ENCODE peak calls at places on chromosomes 16 and 17, in ten cellular contexts. R, O, L, M, P, T, H, G, I and Q are unnamed samples.

GRCh38 chr17:81419333-81419885 is 24.2 kb downstream of the BAHCC1 start:
- DNase-seq in L (peak), H (peak), P (peak), G (no peak), M (peak), R (no peak), O (no peak), I (peak), T (no peak), Q (peak)

GRCh38 chr17:62725791-62726249 is 82.3 kb downstream of the MARCHF10 start:
- DNase-seq in L (no peak), T (no peak), H (no peak), I (peak), G (no peak), P (no peak), O (no peak), R (no peak), M (peak), Q (no peak)

GRCh38 chr17:59427425-59427921 is 96.0 kb downstream of the YPEL2 start:
- DNase-seq in G (no peak), T (no peak), P (no peak), R (peak), H (no peak), I (peak), O (no peak), M (peak), L (peak), Q (peak)

GRCh38 chr17:45270828-45271418 is 9.0 kb upstream of the SPATA32 start:
- DNase-seq in L (no peak), T (no peak), H (no peak), M (peak), I (no peak), R (peak), O (peak), G (peak), P (peak), Q (no peak)

GRCh38 chr17:50470451-50470850 is 1.8 kb upstream of the CHAD start:
- DNase-seq in O (no peak), M (no peak), I (no peak), L (no peak), T (no peak), P (no peak), H (no peak), R (no peak), G (no peak), Q (no peak)

GRCh38 chr17:59154335-59154720 is 658 bp downstream of the SKA2 start:
- DNase-seq in T (no peak), R (peak), P (peak), I (peak), O (no peak), G (no peak), M (peak), L (peak), H (peak), Q (no peak)

GRCh38 chr17:35932576-35932975 is 2.0 kb upstream of the RDM1 start:
- DNase-seq in O (no peak), T (no peak), M (peak), L (no peak), R (no peak), P (no peak), G (no peak), H (no peak), I (no peak), Q (no peak)

GRCh38 chr16:22813946-22814325 is at the start of gene HS3ST2:
- DNase-seq in L (no peak), O (no peak), T (no peak), P (peak), I (peak), G (no peak), M (peak), H (no peak), R (no peak), Q (no peak)

GRCh38 chr17:48052956-48053757 is 5.0 kb downstream of the NFE2L1 start:
- DNase-seq in L (no peak), M (peak), I (no peak), T (no peak), G (no peak), R (no peak), H (no peak), O (no peak), P (peak), Q (no peak)

GRCh38 chr16:30354423-30355143 is 525 bp downstream of the CD2BP2 start:
- DNase-seq in P (peak), R (no peak), T (no peak), O (no peak), M (no peak), G (no peak), I (no peak), L (no peak), H (no peak), Q (no peak)

GRCh38 chr17:77475012-77475976 is 334.5 kb downstream of the SEC14L1 start:
- DNase-seq in P (no peak), I (peak), R (peak), T (no peak), O (peak), G (no peak), H (no peak), L (peak), M (peak), Q (no peak)

GRCh38 chr16:30894540-30895368 is 877 bp upstream of the BCL7C start:
- DNase-seq in O (no peak), I (peak), M (no peak), L (no peak), T (no peak), H (no peak), G (no peak), P (no peak), R (no peak), Q (no peak)

GRCh38 chr17:48107137-48108055 is at the start of gene SNX11:
- DNase-seq in R (peak), P (peak), H (peak), L (peak), I (peak), M (peak), O (peak), G (peak), T (peak), Q (peak)

GRCh38 chr17:75814900-75815373 is 29.3 kb downstream of the UNC13D start:
- DNase-seq in G (no peak), T (peak), I (peak), L (peak), H (no peak), M (peak), P (peak), O (no peak), R (no peak), Q (no peak)

GRCh38 chr16:54353097-54353496 is 66.5 kb upstream of the IRX3 start:
- DNase-seq in R (no peak), T (no peak), L (no peak), O (no peak), I (no peak), G (no peak), M (no peak), P (no peak), H (no peak), Q (no peak)

GRCh38 chr16:87431926-87432325 is 39.8 kb downstream of the MAP1LC3B start:
- DNase-seq in M (peak), L (peak), O (no peak), G (no peak), I (peak), R (no peak), T (peak), H (no peak), P (peak), Q (no peak)

GRCh38 chr17:63154586-63155244 is 188.7 kb downstream of the TANC2 start:
- DNase-seq in G (no peak), M (no peak), I (no peak), H (no peak), P (no peak), R (no peak), T (no peak), L (no peak), O (no peak), Q (no peak)

GRCh38 chr17:21034350-21035235 is 8.2 kb downstream of the USP22 start:
- DNase-seq in L (peak), T (no peak), M (peak), H (no peak), I (no peak), O (no peak), G (no peak), R (no peak), P (no peak), Q (no peak)

GRCh38 chr17:82876602-82877391 is 37.0 kb upstream of the ZNF750 start:
- DNase-seq in G (no peak), M (peak), I (peak), T (peak), L (peak), H (peak), O (no peak), P (peak), R (no peak), Q (peak)

GRCh38 chr17:40025991-40026815 is 11.0 kb downstream of the CSF3 start:
- DNase-seq in H (no peak), P (no peak), R (peak), O (no peak), M (no peak), T (no peak), G (no peak), L (no peak), I (peak), Q (no peak)